ENCODE peak calls at places on chromosomes 13 and 19, in eight cellular contexts. X is A549, P is gastrocnemius medialis, L is left ventricle myocardium inferior, K is mammary epithelial cell, N is left lung, O is esophagus squamous epithelium, J is psoas muscle. S is an unnamed sample.
A peak's percentile ranks its signal among the peaks of the same experiment; 100 is the strongest.

GRCh38 chr13:42215578-42216421 is 56.2 kb upstream of the AKAP11 start:
- DNase-seq in X (peak; percentile 40), P (no peak), L (no peak), K (peak; percentile 16), N (no peak), O (no peak), J (no peak), S (no peak)

GRCh38 chr19:32998722-32999121 is 26.7 kb downstream of the FAAP24 start:
- DNase-seq in X (no peak), P (no peak), L (no peak), K (no peak), N (no peak), O (no peak), J (no peak), S (no peak)

GRCh38 chr19:46220038-46220615 is 9.4 kb upstream of the IGFL1 start:
- DNase-seq in X (no peak), P (no peak), L (no peak), K (no peak), N (no peak), O (no peak), J (no peak), S (no peak)

GRCh38 chr13:75766636-75767035 is 130.5 kb downstream of the LMO7 start:
- DNase-seq in X (no peak), P (no peak), L (no peak), K (no peak), N (no peak), O (no peak), J (no peak), S (no peak)

GRCh38 chr13:105474983-105475382 is 1060.5 kb downstream of the EFNB2 start:
- DNase-seq in X (no peak), P (no peak), L (no peak), K (no peak), N (no peak), O (no peak), J (no peak), S (no peak)

GRCh38 chr13:111516712-111517640 is 196.5 kb downstream of the TEX29 start:
- DNase-seq in X (no peak), P (no peak), L (no peak), K (no peak), N (no peak), O (no peak), J (no peak), S (no peak)

GRCh38 chr19:38745316-38745715 is 1.0 kb upstream of the CAPN12 start:
- DNase-seq in X (no peak), P (no peak), L (no peak), K (peak; percentile 0), N (no peak), O (no peak), J (no peak), S (no peak)

GRCh38 chr19:32091196-32091595 is 254.2 kb upstream of the ZNF507 start:
- DNase-seq in X (no peak), P (no peak), L (no peak), K (no peak), N (no peak), O (no peak), J (no peak), S (no peak)

GRCh38 chr13:109747524-109747923 is 38.9 kb downstream of the IRS2 start:
- DNase-seq in X (no peak), P (no peak), L (no peak), K (no peak), N (no peak), O (no peak), J (no peak), S (no peak)

GRCh38 chr13:101082441-101082840 is 333.9 kb downstream of the NALCN start:
- DNase-seq in X (no peak), P (no peak), L (no peak), K (no peak), N (no peak), O (no peak), J (no peak), S (no peak)

GRCh38 chr13:40440990-40441820 is 225.2 kb downstream of the FOXO1 start:
- DNase-seq in X (peak; percentile 6), P (peak; percentile 97), L (peak; percentile 82), K (peak; percentile 57), N (peak; percentile 53), O (no peak), J (peak; percentile 86), S (no peak)

GRCh38 chr13:96817336-96817941 is 176.8 kb downstream of the OXGR1 start:
- DNase-seq in X (peak; percentile 8), P (no peak), L (no peak), K (peak; percentile 4), N (no peak), O (no peak), J (no peak), S (no peak)

GRCh38 chr13:46479286-46479685 is 73.7 kb upstream of the LRCH1 start:
- DNase-seq in X (no peak), P (no peak), L (no peak), K (no peak), N (no peak), O (no peak), J (no peak), S (no peak)

GRCh38 chr19:6238643-6239281 is 41.0 kb downstream of the MLLT1 start:
- DNase-seq in X (no peak), P (peak; percentile 88), L (peak; percentile 70), K (peak; percentile 37), N (no peak), O (no peak), J (peak; percentile 74), S (no peak)

GRCh38 chr13:101415358-101416174 is 742 bp downstream of the NALCN start:
- DNase-seq in X (peak; percentile 4), P (no peak), L (no peak), K (no peak), N (no peak), O (no peak), J (peak; percentile 13), S (no peak)

GRCh38 chr19:947707-948533 is 22.1 kb downstream of the ARID3A start:
- DNase-seq in X (no peak), P (peak; percentile 58), L (peak; percentile 64), K (no peak), N (peak; percentile 85), O (peak; percentile 54), J (peak; percentile 66), S (no peak)

GRCh38 chr13:38348890-38349289 is 761 bp upstream of the UFM1 start:
- DNase-seq in X (no peak), P (no peak), L (no peak), K (peak; percentile 80), N (no peak), O (no peak), J (no peak), S (peak; percentile 1)

GRCh38 chr19:1987197-1988187 is 28.0 kb downstream of the BTBD2 start:
- DNase-seq in X (no peak), P (no peak), L (no peak), K (no peak), N (no peak), O (no peak), J (no peak), S (no peak)

GRCh38 chr19:44356383-44357111 is at the start of gene ZNF112:
- DNase-seq in X (peak; percentile 98), P (peak; percentile 88), L (peak; percentile 83), K (peak; percentile 97), N (peak; percentile 92), O (no peak), J (peak; percentile 80), S (no peak)

GRCh38 chr19:5972355-5972731 is 5.6 kb downstream of the RANBP3 start:
- DNase-seq in X (no peak), P (no peak), L (no peak), K (no peak), N (no peak), O (no peak), J (no peak), S (no peak)

GRCh38 chr19:7540761-7541480 is 5.4 kb downstream of the PNPLA6 start:
- DNase-seq in X (peak; percentile 50), P (no peak), L (no peak), K (peak; percentile 24), N (no peak), O (no peak), J (no peak), S (no peak)

GRCh38 chr13:59099182-59099950 is 1064.4 kb downstream of the DIAPH3 start:
- DNase-seq in X (no peak), P (no peak), L (no peak), K (no peak), N (no peak), O (no peak), J (no peak), S (no peak)
- TF ChIP-seq CTCF in X (no peak), P (no peak), L (no peak), K (no peak), N (no peak), O (no peak), J (no peak), S (no peak)

DNA sequence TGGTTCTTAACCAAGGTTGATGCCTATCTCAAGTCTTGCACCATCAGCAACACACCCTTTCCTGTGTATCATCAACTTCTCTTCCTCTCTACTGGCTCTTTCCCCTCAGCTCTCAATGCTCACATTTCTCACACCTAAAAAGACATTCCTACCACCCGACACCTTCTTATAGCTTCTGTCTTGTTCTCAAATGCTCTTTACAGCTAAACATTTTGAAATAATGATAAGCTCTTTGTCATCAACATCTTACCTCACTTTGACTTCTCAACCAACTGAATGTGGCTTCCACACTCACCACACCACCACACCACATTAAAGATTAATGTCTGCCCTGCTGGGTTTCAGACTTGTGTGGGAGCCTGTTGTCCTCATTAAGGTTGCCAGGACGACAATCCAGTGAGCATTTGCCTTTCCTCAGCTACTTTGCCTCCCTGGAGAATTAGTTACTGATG is 67.8 kb downstream of the RXFP2 start:
- DNase-seq in X (no peak), P (no peak), L (no peak), K (peak; percentile 79), N (no peak), O (no peak), J (no peak), S (no peak)
- H3K27ac ChIP-seq in X (no peak overlapping the region), P (no peak overlapping the region), L (no peak overlapping the region), K (no peak overlapping the region), N (no peak overlapping the region), O (no peak overlapping the region), J (no peak overlapping the region), S (no peak overlapping the region)

DNA sequence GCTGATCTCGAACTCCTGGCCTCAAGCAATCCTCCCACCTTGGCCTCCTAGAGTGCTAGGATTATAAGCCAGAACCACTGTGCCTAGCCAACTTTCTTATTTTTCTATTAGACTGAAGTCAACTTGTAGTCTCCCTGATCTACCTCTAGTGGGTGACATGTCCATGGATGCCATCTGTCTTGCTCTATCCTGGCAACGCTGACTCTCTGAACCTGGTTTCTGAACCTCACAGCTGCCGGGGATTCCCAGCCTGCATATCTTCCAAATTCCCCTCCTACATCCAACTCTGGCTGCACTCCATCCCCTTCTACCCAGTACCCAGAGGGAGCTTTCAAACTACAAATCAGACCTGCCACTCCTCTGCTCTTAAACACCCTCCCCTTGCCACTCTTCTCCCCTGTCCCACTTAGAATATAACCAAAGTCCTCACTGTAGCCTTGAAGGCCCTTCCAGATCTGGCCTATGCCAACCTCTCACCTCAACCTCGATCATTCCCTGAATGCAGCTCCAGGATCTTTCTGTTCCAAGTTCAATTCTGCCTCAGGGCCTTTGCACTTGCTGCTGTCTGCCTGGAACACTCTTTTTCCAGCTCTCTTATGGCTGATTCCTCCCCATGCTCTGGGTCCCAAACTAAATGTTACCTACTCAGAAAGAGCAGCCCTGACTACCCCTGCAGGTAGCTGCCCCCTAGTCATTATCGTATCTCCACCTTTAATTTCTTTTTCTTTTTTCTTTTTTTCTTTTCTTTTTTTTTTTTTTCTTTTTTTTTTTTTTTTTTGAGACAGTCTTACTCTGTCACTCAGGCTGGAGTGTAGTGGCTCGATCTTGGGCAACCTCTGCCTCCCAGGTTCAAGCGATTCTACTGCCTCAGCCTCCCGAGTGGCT is 2.2 kb downstream of the CLIP3 start:
- DNase-seq in X (peak; percentile 61), P (no peak), L (no peak), K (peak; percentile 53), N (no peak), O (no peak), J (no peak), S (no peak)
- TF ChIP-seq CTCF in X (peak; percentile 5), P (no peak), L (no peak), K (peak; percentile 33), N (no peak), O (no peak), J (no peak), S (no peak)

GRCh38 chr13:24083141-24083540 is 77.4 kb upstream of the SPATA13 start:
- DNase-seq in X (no peak), P (no peak), L (no peak), K (no peak), N (no peak), O (no peak), J (no peak), S (no peak)
- H3K27ac ChIP-seq in X (no peak overlapping the region), P (no peak overlapping the region), L (no peak overlapping the region), K (no peak overlapping the region), N (no peak overlapping the region), O (no peak overlapping the region), J (no peak overlapping the region), S (no peak overlapping the region)

S was measured in CD4-positive, alpha-beta T cell.